ENCODE peak calls at places on chromosomes 4 and X, in nine cellular contexts. W is iPS DF 6.9, Q is fibroblast of lung, A is GM23248, S is endodermal cell, B is suprapubic skin, M is MM.1S, C is pancreas, V is IMR-90. D is an unnamed sample.
A peak's percentile ranks its signal among the peaks of the same experiment; 100 is the strongest.

GRCh38 chr4:156983366-156983765 is 11.8 kb upstream of the PDGFC start:
- DNase-seq in M (peak; percentile 9), S (no peak), Q (no peak), A (peak; percentile 66), V (peak; percentile 56), W (no peak), C (no peak), B (no peak), D (no peak)

GRCh38 chr4:8237256-8237989 is 32.1 kb upstream of the HTRA3 start:
- DNase-seq in V (no peak), M (no peak), B (no peak), W (no peak), Q (no peak), C (no peak), S (no peak), A (no peak), D (no peak)

GRCh38 chrX:111719426-111720210 is 38.6 kb downstream of the ALG13 start:
- DNase-seq in C (no peak), A (peak; percentile 14), S (no peak), M (peak; percentile 41), Q (peak; percentile 48), V (peak; percentile 16), W (no peak), B (no peak), D (no peak)

GRCh38 chr4:139740531-139741041 is 75.0 kb downstream of the MGST2 start:
- DNase-seq in S (peak; percentile 51), V (peak; percentile 97), A (peak; percentile 94), C (no peak), M (no peak), Q (peak; percentile 94), B (peak; percentile 79), W (no peak), D (no peak)

GRCh38 chr4:7244766-7245320 is 52.5 kb downstream of the SORCS2 start:
- DNase-seq in W (no peak), A (no peak), C (no peak), Q (no peak), B (no peak), M (no peak), S (no peak), V (no peak), D (no peak)

GRCh38 chrX:65744965-65745364 is 77.5 kb downstream of the MSN start:
- DNase-seq in C (no peak), S (no peak), M (no peak), B (no peak), Q (no peak), V (peak; percentile 41), A (peak; percentile 48), W (no peak), D (no peak)

GRCh38 chrX:109629310-109629709 is 4.3 kb upstream of the KCNE5 start:
- DNase-seq in A (no peak), Q (no peak), C (no peak), W (no peak), S (no peak), M (no peak), V (no peak), B (no peak), D (no peak)

GRCh38 chr4:38318737-38319455 is 345.1 kb upstream of the KLF3 start:
- DNase-seq in B (peak; percentile 94), V (peak; percentile 95), M (peak; percentile 91), S (peak; percentile 96), C (peak; percentile 87), A (peak; percentile 98), W (peak; percentile 68), Q (peak; percentile 98), D (peak; percentile 95)

GRCh38 chrX:134171661-134172587 is 65.1 kb upstream of the CCDC160 start:
- DNase-seq in M (no peak), C (peak; percentile 57), V (no peak), S (peak; percentile 74), W (no peak), A (peak; percentile 11), B (no peak), Q (no peak), D (no peak)

GRCh38 chr4:121182296-121182695 is 18.2 kb upstream of the TNIP3 start:
- DNase-seq in W (no peak), B (no peak), S (no peak), C (no peak), Q (peak; percentile 59), V (peak; percentile 33), A (peak; percentile 14), M (peak; percentile 63), D (no peak)

DNA sequence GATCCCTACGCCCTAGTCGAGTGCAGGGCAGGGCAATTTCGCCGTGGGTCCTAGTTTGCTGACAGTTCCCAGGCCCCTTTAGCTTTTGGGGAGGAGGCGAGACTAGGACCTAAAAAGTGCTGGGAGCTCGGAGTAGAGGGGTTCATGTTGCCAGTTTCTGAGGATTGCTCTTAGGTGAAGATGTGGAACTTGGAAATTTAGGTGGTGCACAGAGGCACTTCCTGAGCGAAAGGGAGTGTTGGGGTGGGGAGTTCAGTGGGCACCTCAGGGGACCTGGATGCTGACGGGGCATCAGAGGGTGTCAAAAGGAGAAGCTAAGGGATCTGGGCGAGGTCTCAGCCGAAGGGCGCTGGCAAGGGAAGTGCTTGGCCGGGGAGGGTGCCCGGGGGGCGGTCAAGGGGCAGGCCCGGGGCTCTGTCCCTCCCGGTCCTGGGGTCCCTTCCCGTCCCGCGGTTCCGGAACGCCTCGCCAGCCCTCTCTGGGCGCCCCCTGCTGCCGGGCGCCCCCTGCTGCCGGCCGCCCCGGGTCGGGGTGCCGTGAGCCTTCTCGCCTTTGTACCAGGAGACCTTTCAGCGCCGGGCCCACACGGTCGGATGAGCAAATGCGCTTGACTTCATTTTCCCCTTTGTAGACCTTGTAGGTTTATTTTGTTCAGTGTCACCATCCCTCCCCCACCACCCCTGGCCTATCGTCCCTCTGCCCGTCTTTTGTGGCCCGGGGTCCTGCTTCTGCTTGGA is 3.0 kb upstream of the PHOX2B start:
- DNase-seq in C (no peak), W (no peak), V (no peak), S (peak; percentile 72), M (no peak), Q (no peak), B (no peak), A (no peak), D (no peak)
- H3K27me3 ChIP-seq in C (no peaks in the 10 kb centered on the region), W (peaks cover 90% of the 10 kb centered on the region), V (peaks cover 91% of the 10 kb centered on the region), S (peaks cover 100% of the 10 kb centered on the region), M (no peaks in the 10 kb centered on the region), Q (peaks cover 62% of the 10 kb centered on the region), B (peaks cover 97% of the 10 kb centered on the region), A (peaks cover 76% of the 10 kb centered on the region), D (peaks cover 100% of the 10 kb centered on the region)

GRCh38 chrX:153928846-153929245 is 2.8 kb upstream of the ARHGAP4 start:
- DNase-seq in C (no peak), W (no peak), S (no peak), Q (no peak), V (no peak), A (no peak), M (no peak), B (no peak), D (no peak)

GRCh38 chrX:153931151-153931550 is 3.7 kb downstream of the NAA10 start:
- DNase-seq in C (no peak), S (no peak), M (no peak), V (no peak), Q (no peak), A (no peak), W (no peak), B (no peak), D (no peak)

GRCh38 chrX:153931748-153932147 is 3.1 kb downstream of the NAA10 start:
- DNase-seq in Q (no peak), W (no peak), C (no peak), B (no peak), V (no peak), A (no peak), M (no peak), S (no peak), D (no peak)

GRCh38 chrX:153929576-153929975 is 3.5 kb upstream of the ARHGAP4 start:
- DNase-seq in V (no peak), M (no peak), A (no peak), B (no peak), S (no peak), Q (no peak), W (no peak), C (no peak), D (no peak)

DNA sequence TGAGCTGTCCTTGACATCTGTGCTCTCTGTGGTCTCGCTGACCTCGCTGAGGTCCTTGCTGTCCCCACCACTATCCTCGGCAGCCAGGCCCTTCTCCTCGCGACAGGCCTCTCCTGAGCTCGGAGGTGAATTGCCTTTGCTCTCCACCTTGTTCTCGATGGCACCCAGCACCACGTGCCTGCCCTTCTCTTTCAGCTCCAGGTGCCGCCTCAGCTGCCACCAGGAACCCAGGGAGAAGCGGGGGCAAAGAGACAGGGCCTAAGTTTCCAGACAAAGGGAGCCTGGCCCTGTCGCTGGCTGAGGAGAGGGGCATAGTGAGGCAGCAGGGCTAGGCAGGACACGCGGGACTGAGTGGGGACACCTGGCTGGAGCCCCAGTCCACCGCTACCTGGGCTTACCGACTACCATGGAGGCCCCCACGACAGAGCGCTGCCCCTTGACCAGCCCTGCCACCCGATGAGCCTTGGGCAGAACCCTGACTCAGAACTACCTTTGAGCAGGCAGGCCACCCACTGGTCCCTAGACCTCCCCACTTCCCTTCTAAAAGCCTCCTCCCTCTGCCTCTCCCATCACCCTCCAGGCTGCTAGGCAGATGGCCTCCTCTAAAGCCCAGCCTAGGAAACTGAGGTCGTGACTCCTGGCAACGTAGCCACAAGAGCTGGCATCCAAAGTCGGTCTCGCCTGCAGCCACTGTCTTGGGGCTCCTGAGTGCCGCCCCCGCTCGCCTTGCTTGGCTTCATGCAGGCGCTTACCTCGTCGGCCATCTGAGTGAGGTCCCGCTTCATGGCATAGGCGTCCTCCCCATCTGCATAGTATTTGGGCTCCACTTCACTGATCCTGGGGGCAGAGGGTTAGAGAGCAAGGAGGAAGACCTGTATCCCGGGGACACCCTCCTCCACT is 4.2 kb upstream of the ARHGAP4 start:
- DNase-seq in C (no peak), Q (no peak), S (no peak), A (no peak), B (no peak), W (no peak), V (no peak), M (no peak), D (no peak)
- H3K4me1 ChIP-seq in C (no peaks in the 10 kb centered on the region), Q (peaks cover 5% of the 10 kb centered on the region), S (no peaks in the 10 kb centered on the region), A (no peaks in the 10 kb centered on the region), B (peaks cover 37% of the 10 kb centered on the region), W (peaks cover 1% of the 10 kb centered on the region), V (peaks cover 2% of the 10 kb centered on the region), M (peaks cover 8% of the 10 kb centered on the region), D (no peaks in the 10 kb centered on the region)

DNA sequence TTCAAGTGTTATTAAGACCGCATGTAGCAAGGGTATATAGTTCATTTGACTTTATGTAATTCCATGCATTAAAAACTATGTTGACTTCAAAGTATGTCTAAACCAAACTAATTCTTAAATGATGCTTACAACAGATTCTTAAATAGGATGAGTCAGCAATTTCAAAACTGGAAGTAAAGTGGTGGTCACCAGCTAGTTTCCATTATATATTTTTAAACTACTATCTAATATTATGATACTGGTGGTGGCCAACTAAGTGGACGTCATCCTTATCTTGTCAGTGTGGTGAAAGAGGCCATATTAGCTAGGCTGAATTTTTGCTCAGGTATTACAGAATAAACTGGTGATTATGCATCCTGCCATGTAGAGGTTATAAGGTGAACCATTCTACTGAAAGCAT is 1.2 kb downstream of the IL15 start:
- DNase-seq in A (peak; percentile 45), B (no peak), V (no peak), M (peak; percentile 35), S (no peak), Q (peak; percentile 30), C (no peak), W (no peak), D (no peak)
- H3K4me3 ChIP-seq in A (peak overlapping the region; percentile 96), B (peak overlapping the region; percentile 90), V (peak overlapping the region; percentile 85), M (peak overlapping the region; percentile 73), S (no peak overlapping the region), Q (peak overlapping the region; percentile 83), C (no peak overlapping the region), W (no peak overlapping the region), D (peak overlapping the region; percentile 91)

DNA sequence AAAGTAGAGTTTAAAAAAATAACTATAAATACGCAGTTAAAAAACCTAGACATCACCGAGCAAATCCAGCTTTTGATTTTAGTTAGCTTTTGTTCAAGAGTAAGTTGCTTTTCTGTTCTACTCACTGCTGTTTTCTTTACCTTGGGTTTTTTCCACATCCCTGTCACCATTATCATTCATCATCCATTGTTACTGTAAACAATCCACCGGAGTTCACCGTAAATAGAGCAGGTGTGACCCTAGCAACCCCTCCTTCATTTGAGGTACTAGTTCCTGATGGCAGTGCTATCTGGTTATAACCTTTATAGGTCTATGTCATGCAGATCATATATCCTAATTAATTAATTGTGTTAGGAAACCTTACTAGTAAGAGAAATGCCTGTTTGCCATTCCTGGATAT is 43.0 kb upstream of the TEX13D start:
- DNase-seq in W (no peak), M (no peak), A (no peak), B (no peak), C (no peak), Q (no peak), V (no peak), S (no peak), D (no peak)
- H3K27me3 ChIP-seq in W (no peaks in the 10 kb centered on the region), M (no peaks in the 10 kb centered on the region), A (no peaks in the 10 kb centered on the region), B (no peaks in the 10 kb centered on the region), C (no peaks in the 10 kb centered on the region), Q (no peaks in the 10 kb centered on the region), V (no peaks in the 10 kb centered on the region), S (no peaks in the 10 kb centered on the region), D (no peaks in the 10 kb centered on the region)

D was measured in RWPE2.